ENCODE peak calls at places on chromosomes 2 and 18, in four cellular contexts. P is A549, C is ovary, U is left lung. I is an unnamed sample.

GRCh38 chr2:9780368-9781130 is 62.7 kb upstream of the TAF1B start:
- DNase-seq in P (no peak), U (no peak), C (no peak), I (no peak)

GRCh38 chr2:202249864-202250263 is 11.5 kb upstream of the SUMO1 start:
- DNase-seq in P (no peak), U (no peak), C (no peak), I (no peak)

GRCh38 chr2:40150206-40150765 is 301.6 kb downstream of the SLC8A1 start:
- DNase-seq in C (no peak), P (no peak), U (no peak), I (no peak)

GRCh38 chr2:195683174-195683573 is 26.1 kb downstream of the SLC39A10 start:
- DNase-seq in P (no peak), C (no peak), U (no peak), I (no peak)

GRCh38 chr2:105510761-105511669 is 112.2 kb upstream of the FHL2 start:
- DNase-seq in P (peak), C (no peak), U (no peak), I (no peak)

GRCh38 chr2:136167721-136168470 is 49.9 kb upstream of the CXCR4 start:
- DNase-seq in P (no peak), C (no peak), U (no peak), I (no peak)

GRCh38 chr2:160226367-160226766 is 26.3 kb upstream of the ITGB6 start:
- DNase-seq in P (no peak), U (no peak), C (no peak), I (no peak)

GRCh38 chr2:119449526-119449925 is 17.9 kb downstream of the TMEM37 start:
- DNase-seq in C (no peak), U (no peak), P (no peak), I (no peak)

GRCh38 chr2:42804338-42804737 is 12.0 kb upstream of the HAAO start:
- DNase-seq in C (no peak), U (no peak), P (no peak), I (no peak)

GRCh38 chr2:3257842-3258241 is 119.8 kb downstream of the EIPR1 start:
- DNase-seq in P (no peak), U (no peak), C (no peak), I (no peak)

GRCh38 chr18:31819106-31819924 is 58.6 kb upstream of the SLC25A52 start:
- DNase-seq in P (peak), C (no peak), U (no peak), I (no peak)

GRCh38 chr2:53096346-53096745 is 671.3 kb upstream of the CHAC2 start:
- DNase-seq in C (no peak), U (no peak), P (no peak), I (no peak)

GRCh38 chr2:11491348-11491930 is 25.5 kb upstream of the E2F6 start:
- DNase-seq in C (no peak), U (no peak), P (no peak), I (no peak)

GRCh38 chr2:168220971-168221819 is 26.2 kb downstream of the STK39 start:
- DNase-seq in P (no peak), C (no peak), U (no peak), I (no peak)

GRCh38 chr18:43935051-43935412 is 657.7 kb upstream of the SYT4 start:
- DNase-seq in U (no peak), C (no peak), P (no peak), I (no peak)

GRCh38 chr2:168174761-168175160 is 72.6 kb downstream of the STK39 start:
- DNase-seq in U (no peak), P (no peak), C (no peak), I (no peak)

GRCh38 chr2:178233428-178233827 is 39.1 kb downstream of the OSBPL6 start:
- DNase-seq in P (no peak), U (no peak), C (no peak), I (no peak)

GRCh38 chr2:127498386-127498785 is 27.9 kb downstream of the IWS1 start:
- DNase-seq in C (no peak), P (peak), U (no peak), I (no peak)

GRCh38 chr18:70390366-70391090 is 101.7 kb downstream of the SOCS6 start:
- DNase-seq in U (no peak), C (no peak), P (no peak), I (no peak)

GRCh38 chr2:68565858-68566257 is 77.5 kb upstream of the PROKR1 start:
- DNase-seq in C (no peak), P (peak), U (no peak), I (no peak)

GRCh38 chr2:60707750-60708371 is 48.2 kb upstream of the PAPOLG start:
- DNase-seq in U (no peak), C (no peak), P (peak), I (no peak)

GRCh38 chr18:75429975-75430374 is 2.5 kb upstream of the SMIM21 start:
- DNase-seq in C (no peak), U (no peak), P (no peak), I (no peak)

GRCh38 chr18:10805587-10806088 is 279.8 kb downstream of the NAPG start:
- DNase-seq in P (no peak), U (no peak), C (no peak), I (no peak)

GRCh38 chr18:58544616-58545337 is 84.1 kb downstream of the ALPK2 start:
- DNase-seq in P (no peak), C (no peak), U (no peak), I (no peak)

GRCh38 chr2:106886916-106887758 is 1.2 kb upstream of the ST6GAL2 start:
- DNase-seq in C (no peak), U (peak), P (peak), I (no peak)

GRCh38 chr2:64228126-64228678 is 84.0 kb upstream of the PELI1 start:
- DNase-seq in C (peak), U (peak), P (peak), I (peak)

GRCh38 chr2:209456489-209456888 is 32.6 kb downstream of the MAP2 start:
- DNase-seq in C (no peak), U (no peak), P (no peak), I (no peak)

GRCh38 chr2:218708086-218708485 is 2.5 kb upstream of the TTLL4 start:
- DNase-seq in U (no peak), C (no peak), P (no peak), I (no peak)

GRCh38 chr2:113974727-113975126 is 84.8 kb downstream of the ACTR3 start:
- DNase-seq in P (no peak), C (no peak), U (no peak), I (no peak)

GRCh38 chr2:24793752-24794477 is 690 bp downstream of the CENPO start:
- DNase-seq in P (peak), U (no peak), C (no peak), I (no peak)

GRCh38 chr18:25737710-25738251 is 352.6 kb downstream of the SS18 start:
- DNase-seq in C (no peak), U (no peak), P (no peak), I (no peak)

GRCh38 chr18:10049721-10050120 is 135.9 kb downstream of the VAPA start:
- DNase-seq in P (no peak), C (no peak), U (no peak), I (no peak)

GRCh38 chr2:214966420-214966819 is 156.9 kb upstream of the BARD1 start:
- DNase-seq in C (no peak), U (no peak), P (no peak), I (no peak)

DNA sequence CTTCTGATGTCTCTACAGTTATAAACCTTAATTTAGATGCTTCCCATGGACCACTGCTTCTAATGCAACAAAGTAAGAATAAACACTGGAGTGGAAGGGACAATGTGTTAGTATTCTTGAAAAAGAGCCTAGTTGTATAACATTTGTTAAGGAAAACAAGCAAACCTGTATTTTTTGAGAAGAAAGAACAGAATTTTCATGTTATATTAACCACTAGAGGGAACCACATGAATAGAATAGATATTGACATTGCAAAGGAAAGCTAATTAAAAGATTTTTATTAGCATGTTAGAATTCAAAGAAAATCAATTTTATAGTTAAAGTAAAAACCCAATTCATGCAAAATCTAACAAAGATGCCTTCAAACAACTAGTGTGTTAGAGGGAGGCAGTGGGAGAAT is 151.2 kb upstream of the BARD1 start:
- DNase-seq in C (no peak), U (no peak), P (no peak), I (no peak)
- TF ChIP-seq CTCF in C (no peak), U (no peak), P (peak), I (no peak)

DNA sequence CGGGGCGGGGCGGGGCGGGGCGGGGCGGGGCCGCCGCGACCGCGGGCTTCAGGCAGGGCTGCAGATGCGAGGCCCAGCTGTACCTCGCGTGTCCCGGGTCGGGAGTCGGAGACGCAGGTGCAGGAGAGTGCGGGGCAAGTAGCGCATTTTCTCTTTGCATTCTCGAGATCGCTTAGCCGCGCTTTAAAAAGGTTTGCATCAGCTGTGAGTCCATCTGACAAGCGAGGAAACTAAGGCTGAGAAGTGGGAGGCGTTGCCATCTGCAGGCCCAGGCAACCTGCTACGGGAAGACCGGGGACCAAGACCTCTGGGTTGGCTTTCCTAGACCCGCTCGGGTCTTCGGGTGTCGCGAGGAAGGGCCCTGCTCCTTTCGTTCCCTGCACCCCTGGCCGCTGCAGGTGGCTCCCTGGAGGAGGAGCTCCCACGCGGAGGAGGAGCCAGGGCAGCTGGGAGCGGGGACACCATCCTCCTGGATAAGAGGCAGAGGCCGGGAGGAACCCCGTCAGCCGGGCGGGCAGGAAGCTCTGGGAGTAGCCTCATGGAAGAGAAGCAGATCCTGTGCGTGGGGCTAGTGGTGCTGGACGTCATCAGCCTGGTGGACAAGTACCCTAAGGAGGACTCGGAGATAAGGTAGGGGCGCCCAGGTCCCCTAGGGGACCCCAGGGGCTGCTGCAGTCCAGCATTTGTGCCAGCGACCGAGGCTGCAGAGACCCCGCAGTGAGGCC is at the start of gene KHK:
- DNase-seq in P (peak), C (peak), U (peak), I (no peak)
- TF ChIP-seq CTCF in P (no peak), C (no peak), U (peak), I (peak)

DNA sequence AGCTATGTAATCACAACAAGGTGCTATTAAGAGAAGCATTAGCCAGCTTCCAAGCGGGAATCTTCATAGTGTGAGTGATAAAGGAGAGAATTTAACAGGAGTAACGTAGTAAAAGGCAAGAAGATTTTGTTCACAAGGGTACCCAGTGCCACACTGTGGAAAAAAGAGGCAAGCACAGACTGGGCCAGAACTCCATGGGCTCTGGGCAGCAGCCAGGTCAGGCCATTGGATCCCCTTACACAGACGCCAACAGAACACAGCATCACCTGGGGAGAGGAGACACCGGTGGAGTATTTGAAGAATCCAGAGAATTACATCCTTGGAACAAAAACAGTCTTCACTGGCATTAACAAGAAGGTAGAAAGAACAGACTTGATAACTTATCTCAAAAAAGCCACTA is 21.2 kb downstream of the AMER3 start:
- DNase-seq in U (no peak), C (no peak), P (no peak), I (no peak)
- TF ChIP-seq CTCF in U (no peak), C (no peak), P (no peak), I (no peak)

GRCh38 chr2:163878718-163879117 is 142.9 kb upstream of the FIGN start:
- DNase-seq in P (peak), C (no peak), U (no peak), I (no peak)
- TF ChIP-seq CTCF in P (peak), C (no peak), U (peak), I (no peak)

GRCh38 chr2:200308421-200309295 is 2.2 kb downstream of the SPATS2L start:
- DNase-seq in U (no peak), P (no peak), C (no peak), I (no peak)

GRCh38 chr2:200306969-200307811 is 697 bp downstream of the SPATS2L start:
- DNase-seq in C (peak), U (peak), P (peak), I (peak)

GRCh38 chr2:200308001-200308400 is 1.5 kb downstream of the SPATS2L start:
- DNase-seq in U (no peak), P (no peak), C (no peak), I (no peak)

GRCh38 chr2:200306719-200306968 is 151 bp downstream of the SPATS2L start:
- DNase-seq in P (no peak), C (no peak), U (no peak), I (no peak)

DNA sequence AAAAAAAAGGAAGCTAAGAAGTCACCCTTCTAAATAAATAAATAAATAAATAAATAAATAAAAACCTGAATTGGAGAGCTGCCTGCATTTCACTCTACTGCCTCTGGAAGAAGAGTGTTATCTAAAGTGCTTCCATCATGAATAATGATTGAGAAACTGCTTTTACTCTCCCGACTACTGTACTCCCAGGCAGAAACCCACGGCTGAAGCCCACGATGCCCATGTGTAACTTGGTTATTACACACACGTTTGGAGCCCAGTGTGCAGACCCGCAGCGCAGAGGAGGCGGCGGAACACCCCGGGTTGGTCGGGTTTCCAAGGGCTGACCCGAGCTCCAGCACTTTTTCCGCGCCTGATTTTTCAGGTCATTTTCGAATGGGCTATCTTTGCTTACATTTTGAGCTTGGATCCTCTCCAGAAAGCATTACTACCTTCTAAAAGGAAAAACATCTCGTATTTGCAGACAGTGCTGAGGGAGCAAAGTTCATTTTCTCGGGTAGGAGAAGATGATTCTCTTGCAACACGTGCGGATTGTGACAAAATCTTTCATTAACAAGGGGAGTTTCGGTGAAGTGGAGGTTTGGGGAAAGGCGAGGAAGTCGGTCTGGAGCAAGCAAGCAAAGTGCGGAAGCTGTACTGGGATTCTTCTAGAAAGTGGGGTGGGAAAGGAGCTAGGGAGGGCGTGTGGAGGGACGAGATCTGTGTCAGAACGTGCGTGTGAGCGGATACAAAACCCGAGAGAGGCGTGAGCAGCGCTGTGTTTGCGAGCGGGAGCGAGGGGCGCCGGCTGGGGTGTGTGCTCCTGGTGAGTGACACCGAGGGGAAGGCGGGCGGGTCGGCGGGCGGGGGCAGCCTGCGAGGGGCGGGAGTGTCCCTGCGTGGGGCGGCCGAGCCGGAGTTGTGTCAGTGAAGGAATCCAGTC is at the start of gene SPATS2L:
- DNase-seq in P (peak), U (peak), C (peak), I (peak)
- TF ChIP-seq CTCF in P (no peak), U (no peak), C (no peak), I (no peak)

GRCh38 chr2:81260320-81260719 is 955.8 kb upstream of the LRRTM1 start:
- DNase-seq in P (no peak), U (no peak), C (no peak), I (no peak)

GRCh38 chr2:81263989-81264388 is 959.4 kb upstream of the LRRTM1 start:
- DNase-seq in U (no peak), P (no peak), C (no peak), I (no peak)

GRCh38 chr2:81266106-81266505 is 961.6 kb upstream of the LRRTM1 start:
- DNase-seq in P (no peak), C (no peak), U (no peak), I (no peak)
- TF ChIP-seq CTCF in P (no peak), C (no peak), U (no peak), I (no peak)

GRCh38 chr18:48229445-48230052 is 179.6 kb downstream of the ZBTB7C start:
- DNase-seq in U (no peak), P (no peak), C (no peak), I (no peak)

GRCh38 chr18:48226401-48226800 is 182.8 kb downstream of the ZBTB7C start:
- DNase-seq in C (no peak), P (no peak), U (no peak), I (no peak)

GRCh38 chr18:48227206-48227605 is 182.0 kb downstream of the ZBTB7C start:
- DNase-seq in P (no peak), U (no peak), C (no peak), I (no peak)

GRCh38 chr18:48228841-48229240 is 180.3 kb downstream of the ZBTB7C start:
- DNase-seq in U (no peak), C (no peak), P (no peak), I (no peak)

GRCh38 chr18:48228301-48228715 is 180.9 kb downstream of the ZBTB7C start:
- DNase-seq in P (no peak), U (no peak), C (peak), I (no peak)
- TF ChIP-seq CTCF in P (no peak), U (no peak), C (no peak), I (no peak)

GRCh38 chr18:30081122-30081521 is 961.4 kb downstream of the DSC3 start:
- DNase-seq in C (no peak), P (no peak), U (no peak), I (no peak)
- TF ChIP-seq CTCF in C (no peak), P (no peak), U (no peak), I (no peak)

GRCh38 chr18:629303-630150 is 27.9 kb upstream of the TYMS start:
- DNase-seq in C (no peak), U (no peak), P (no peak), I (no peak)
- TF ChIP-seq CTCF in C (no peak), U (no peak), P (no peak), I (no peak)

DNA sequence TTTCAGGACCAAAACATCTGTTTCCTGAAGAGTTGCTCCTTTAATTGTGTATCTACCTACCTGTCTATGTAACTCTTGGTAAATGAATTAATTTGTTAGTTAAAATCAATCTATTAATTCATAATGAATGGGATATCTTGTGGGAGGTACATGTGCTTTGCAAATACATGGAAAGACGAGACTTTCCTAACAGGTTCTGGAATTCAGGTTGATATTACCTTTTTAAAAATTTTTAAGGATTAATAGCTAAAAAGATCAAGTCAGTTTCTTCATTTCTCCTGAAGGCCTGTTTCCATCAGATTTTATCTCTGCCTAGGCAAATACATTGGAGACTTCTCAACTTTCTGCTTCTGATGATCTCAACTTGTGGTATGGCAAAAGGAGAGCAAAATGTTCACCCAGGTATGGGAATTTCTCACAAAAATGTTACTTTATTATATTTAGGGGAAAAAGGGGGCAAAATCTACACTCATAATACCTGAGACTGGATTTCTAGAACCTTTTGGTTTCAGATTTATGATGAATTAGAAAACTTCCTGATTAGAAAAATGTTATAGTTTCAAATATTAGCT is 7.4 kb downstream of the TFPI start:
- DNase-seq in C (no peak), U (no peak), P (no peak), I (no peak)
- TF ChIP-seq CTCF in C (no peak), U (no peak), P (no peak), I (no peak)